ENCODE peak calls at places on chromosomes 2 and 18, in seven cellular contexts. T is astrocyte of the spinal cord, U is GM12878, M is fibroblast of lung, W is AG04450, S is neural progenitor cell, Q is K562. Y is an unnamed sample.
A peak's percentile ranks its signal among the peaks of the same experiment; 100 is the strongest.

GRCh38 chr18:60549338-60549960 is 176.9 kb upstream of the MC4R start:
- DNase-seq in T (peak; percentile 85), W (peak; percentile 51), M (peak; percentile 70), S (peak; percentile 87), U (no peak), Q (peak; percentile 42), Y (peak; percentile 80)

GRCh38 chr2:235088608-235089020 is 136.8 kb downstream of the SH3BP4 start:
- DNase-seq in W (no peak), U (no peak), M (peak; percentile 49), S (no peak), Q (no peak), T (no peak), Y (no peak)

GRCh38 chr2:162085090-162085891 is 11.3 kb upstream of the DPP4 start:
- DNase-seq in Q (no peak), U (no peak), M (peak; percentile 97), T (peak; percentile 55), W (peak; percentile 46), S (no peak), Y (peak; percentile 90)

GRCh38 chr2:176582990-176583481 is 313.8 kb downstream of the MTX2 start:
- DNase-seq in T (peak; percentile 96), M (peak; percentile 99), Q (peak; percentile 18), W (peak; percentile 74), U (no peak), S (no peak), Y (peak; percentile 93)

GRCh38 chr18:68694316-68694715 is 20.6 kb downstream of the TMX3 start:
- DNase-seq in U (no peak), S (no peak), Q (no peak), T (no peak), M (no peak), W (no peak), Y (no peak)

GRCh38 chr2:212766921-212767320 is 228.3 kb upstream of the ERBB4 start:
- DNase-seq in S (no peak), U (no peak), T (no peak), M (no peak), W (no peak), Q (no peak), Y (no peak)

GRCh38 chr18:74284501-74285004 is 7.2 kb downstream of the CYB5A start:
- DNase-seq in W (no peak), Q (no peak), S (peak; percentile 47), U (no peak), M (no peak), T (no peak), Y (no peak)

GRCh38 chr2:152432206-152432653 is 97.3 kb downstream of the FMNL2 start:
- DNase-seq in W (no peak), U (no peak), Q (no peak), M (peak; percentile 58), T (peak; percentile 50), S (no peak), Y (peak; percentile 87)

GRCh38 chr18:27752944-27753343 is 424.0 kb downstream of the CDH2 start:
- DNase-seq in S (no peak), U (no peak), T (no peak), Q (no peak), W (no peak), M (no peak), Y (no peak)

GRCh38 chr2:151153601-151154000 is 108.1 kb downstream of the RBM43 start:
- DNase-seq in Q (no peak), M (peak; percentile 16), U (no peak), S (no peak), T (no peak), W (no peak), Y (peak; percentile 5)

GRCh38 chr18:4016391-4017049 is 438.6 kb downstream of the DLGAP1 start:
- DNase-seq in U (no peak), M (peak; percentile 19), Q (no peak), W (no peak), T (no peak), S (no peak), Y (no peak)

GRCh38 chr18:22606563-22607283 is 189.0 kb upstream of the CTAGE1 start:
- DNase-seq in T (peak; percentile 74), S (peak; percentile 33), U (no peak), W (no peak), M (peak; percentile 94), Q (no peak), Y (no peak)

GRCh38 chr2:233065954-233066470 is 5.9 kb downstream of the INPP5D start:
- DNase-seq in S (no peak), M (no peak), U (no peak), Q (no peak), W (no peak), T (no peak), Y (no peak)

GRCh38 chr2:59425292-59425691 is 1128.2 kb downstream of the BCL11A start:
- DNase-seq in W (no peak), U (no peak), S (no peak), T (no peak), M (no peak), Q (no peak), Y (no peak)

GRCh38 chr2:170585067-170585466 is 130.1 kb upstream of the SP5 start:
- DNase-seq in Q (no peak), T (no peak), S (no peak), U (no peak), M (no peak), W (no peak), Y (no peak)

GRCh38 chr2:14634885-14635871 is 2.7 kb downstream of the LRATD1 start:
- DNase-seq in Q (peak; percentile 54), S (peak; percentile 67), M (peak; percentile 72), U (no peak), T (peak; percentile 75), W (no peak), Y (peak; percentile 79)

GRCh38 chr2:22281033-22281432 is 1103.9 kb upstream of the KLHL29 start:
- DNase-seq in M (peak; percentile 39), T (peak; percentile 12), Q (no peak), U (no peak), W (peak; percentile 44), S (no peak), Y (peak; percentile 0)

GRCh38 chr2:127664065-127664894 is 11.1 kb downstream of the LIMS2 start:
- DNase-seq in T (no peak), U (no peak), M (no peak), Q (no peak), S (peak; percentile 74), W (no peak), Y (no peak)

GRCh38 chr18:47730795-47731194 is 199.7 kb downstream of the SMAD2 start:
- DNase-seq in U (no peak), M (no peak), W (no peak), S (no peak), T (peak; percentile 3), Q (no peak), Y (no peak)

GRCh38 chr2:64663402-64663801 is 9.7 kb upstream of the SERTAD2 start:
- DNase-seq in U (no peak), W (no peak), M (no peak), T (no peak), Q (no peak), S (no peak), Y (no peak)

GRCh38 chr2:121246704-121247255 is 38.2 kb downstream of the TFCP2L1 start:
- DNase-seq in T (no peak), U (no peak), M (no peak), S (no peak), Q (no peak), W (no peak), Y (no peak)

GRCh38 chr2:104388296-104388695 is 465.6 kb upstream of the POU3F3 start:
- DNase-seq in W (no peak), T (no peak), U (no peak), Q (no peak), S (no peak), M (peak; percentile 48), Y (no peak)

GRCh38 chr2:127428815-127429109 is 10.5 kb downstream of the PROC start:
- DNase-seq in M (no peak), Q (no peak), W (no peak), T (no peak), S (no peak), U (no peak), Y (no peak)

GRCh38 chr2:165402142-165402541 is 67.4 kb upstream of the CSRNP3 start:
- DNase-seq in M (no peak), W (no peak), T (no peak), Q (no peak), S (no peak), U (no peak), Y (no peak)

GRCh38 chr2:149017116-149017985 is 21.1 kb upstream of the LYPD6B start:
- DNase-seq in M (peak; percentile 57), Q (peak; percentile 87), T (peak; percentile 75), W (peak; percentile 33), S (peak; percentile 86), U (peak; percentile 53), Y (peak; percentile 88)

GRCh38 chr2:130819915-130820861 is 16.5 kb upstream of the ARHGEF4 start:
- DNase-seq in W (no peak), S (peak; percentile 54), T (peak; percentile 16), M (peak; percentile 24), Q (no peak), U (no peak), Y (no peak)

GRCh38 chr2:240819404-240820013 is 510 bp downstream of the KIF1A start:
- DNase-seq in S (peak; percentile 71), M (no peak), Q (no peak), W (no peak), T (no peak), U (no peak), Y (no peak)
- H3K4me3 ChIP-seq in S (peak overlapping the region; percentile 97), M (no peak overlapping the region), Q (no peak overlapping the region), W (no peak overlapping the region), T (no peak overlapping the region), U (no peak overlapping the region), Y (no peak overlapping the region)

DNA sequence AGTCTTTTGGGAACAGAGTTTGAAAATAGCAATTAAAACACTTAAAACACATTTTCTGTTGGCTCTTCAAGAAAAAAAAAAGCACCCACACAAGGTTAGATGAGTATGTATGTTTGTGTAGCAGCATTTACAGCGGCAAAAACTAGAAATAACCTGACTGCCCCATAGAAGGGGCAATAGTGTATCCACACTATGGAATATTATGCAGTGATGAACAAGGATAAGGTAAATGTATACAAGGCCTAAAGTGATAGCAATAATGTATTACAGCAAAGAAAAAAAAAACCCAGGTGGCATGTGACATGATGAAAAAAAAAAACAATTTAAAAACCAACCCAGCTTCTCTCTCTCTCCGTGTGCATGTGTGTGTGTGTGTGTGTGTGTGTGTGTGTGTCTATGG is 34.8 kb downstream of the POLR1A start:
- DNase-seq in T (no peak), W (no peak), U (no peak), S (no peak), M (no peak), Q (no peak), Y (no peak)
- TF ChIP-seq CTCF in T (no peak), W (no peak), U (no peak), S (no peak), M (no peak), Q (no peak), Y (no peak)

GRCh38 chr2:139465789-139466188 is 685.6 kb upstream of the NXPH2 start:
- DNase-seq in W (no peak), Q (no peak), U (no peak), S (no peak), T (no peak), M (no peak), Y (no peak)

GRCh38 chr2:139469985-139470384 is 689.8 kb upstream of the NXPH2 start:
- DNase-seq in S (no peak), U (no peak), W (no peak), T (no peak), Q (no peak), M (no peak), Y (no peak)
- H3K4me3 ChIP-seq in S (no peak overlapping the region), U (no peak overlapping the region), W (no peak overlapping the region), T (no peak overlapping the region), Q (no peak overlapping the region), M (no peak overlapping the region), Y (no peak overlapping the region)

GRCh38 chr2:124755386-124755785 is 730.3 kb downstream of the CNTNAP5 start:
- DNase-seq in Q (no peak), U (no peak), T (peak; percentile 10), S (no peak), W (no peak), M (no peak), Y (no peak)

GRCh38 chr2:124753842-124754241 is 728.8 kb downstream of the CNTNAP5 start:
- DNase-seq in W (no peak), Q (no peak), U (no peak), T (no peak), S (no peak), M (no peak), Y (no peak)
- TF ChIP-seq CTCF in W (no peak), Q (no peak), U (no peak), T (no peak), S (peak; percentile 17), M (no peak), Y (no peak)

Y was measured in foreskin fibroblast.